ENCODE peak calls at places on chromosomes 12 and 14, in ten cellular contexts. Y is GM12878, C is GM12892, O is stomach, P is GM23338, B is breast epithelium, K is prostate gland, Q is suprapubic skin, D is HCT116, X is SK-N-SH. R is an unnamed sample.

GRCh38 chr14:75471059-75471458 is 43.2 kb downstream of the JDP2 start:
- DNase-seq in Y (no peak), C (no peak), O (peak), P (no peak), B (no peak), K (no peak), Q (peak), D (no peak), X (no peak), R (no peak)

GRCh38 chr14:83133986-83134664 is 1600.5 kb upstream of the SEL1L start:
- DNase-seq in Y (no peak), C (no peak), O (no peak), P (no peak), B (no peak), K (no peak), Q (no peak), D (no peak), X (no peak), R (no peak)

GRCh38 chr14:54908230-54908629 is 5.6 kb upstream of the GCH1 start:
- DNase-seq in Y (no peak), C (no peak), O (no peak), P (no peak), B (no peak), K (no peak), Q (no peak), D (no peak), X (no peak), R (no peak)

GRCh38 chr14:72617391-72618011 is 276.4 kb downstream of the DPF3 start:
- DNase-seq in Y (no peak), C (no peak), O (no peak), P (peak), B (peak), K (no peak), Q (no peak), D (no peak), X (no peak), R (no peak)

GRCh38 chr12:5088586-5089264 is 45.0 kb downstream of the KCNA5 start:
- DNase-seq in Y (no peak), C (no peak), O (no peak), P (no peak), B (no peak), K (no peak), Q (no peak), D (no peak), X (peak), R (no peak)

GRCh38 chr12:28650906-28651305 is 460.6 kb downstream of the CCDC91 start:
- DNase-seq in Y (no peak), C (no peak), O (no peak), P (no peak), B (no peak), K (no peak), Q (no peak), D (no peak), X (no peak), R (no peak)

GRCh38 chr12:81300454-81300853 is 222.6 kb downstream of the ACSS3 start:
- DNase-seq in Y (no peak), C (no peak), O (no peak), P (peak), B (no peak), K (no peak), Q (no peak), D (no peak), X (no peak), R (no peak)

GRCh38 chr12:6700646-6701051 is at the start of gene PIANP:
- DNase-seq in Y (no peak), C (no peak), O (peak), P (peak), B (peak), K (no peak), Q (no peak), D (no peak), X (peak), R (peak)

GRCh38 chr14:89268514-89268913 is 148.5 kb downstream of the FOXN3 start:
- DNase-seq in Y (no peak), C (no peak), O (no peak), P (no peak), B (no peak), K (no peak), Q (no peak), D (no peak), X (no peak), R (no peak)

GRCh38 chr12:5830121-5830520 is 114.9 kb downstream of the ANO2 start:
- DNase-seq in Y (no peak), C (no peak), O (no peak), P (peak), B (no peak), K (no peak), Q (no peak), D (no peak), X (no peak), R (no peak)

GRCh38 chr12:130043685-130044421 is 118.4 kb upstream of the FZD10 start:
- DNase-seq in Y (no peak), C (no peak), O (no peak), P (no peak), B (no peak), K (no peak), Q (no peak), D (no peak), X (no peak), R (no peak)

DNA sequence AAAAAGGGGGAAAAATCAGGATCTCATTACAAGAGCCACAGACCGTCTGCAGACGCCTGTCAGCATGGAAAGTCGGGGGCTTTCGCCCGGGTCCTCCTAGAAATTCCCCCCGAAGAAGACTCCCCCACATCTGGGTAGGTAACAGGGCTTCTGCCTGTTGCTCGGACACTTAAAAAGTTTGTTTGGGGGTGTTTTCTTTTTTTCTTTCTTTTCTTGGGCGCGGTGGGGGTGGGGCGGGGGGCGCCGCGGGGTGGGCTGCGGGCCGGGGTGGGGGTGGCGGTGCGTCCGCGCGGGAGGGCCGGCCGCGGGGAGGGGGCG is 356 bp downstream of the ELK3 start:
- DNase-seq in Y (no peak), C (no peak), O (no peak), P (no peak), B (no peak), K (no peak), Q (no peak), D (no peak), X (no peak), R (no peak)
- TF ChIP-seq POLR2AphosphoS5 in Y (no peak), C (no peak), O (no peak), P (no peak), B (no peak), K (no peak), Q (no peak), D (no peak), X (no peak), R (no peak)

DNA sequence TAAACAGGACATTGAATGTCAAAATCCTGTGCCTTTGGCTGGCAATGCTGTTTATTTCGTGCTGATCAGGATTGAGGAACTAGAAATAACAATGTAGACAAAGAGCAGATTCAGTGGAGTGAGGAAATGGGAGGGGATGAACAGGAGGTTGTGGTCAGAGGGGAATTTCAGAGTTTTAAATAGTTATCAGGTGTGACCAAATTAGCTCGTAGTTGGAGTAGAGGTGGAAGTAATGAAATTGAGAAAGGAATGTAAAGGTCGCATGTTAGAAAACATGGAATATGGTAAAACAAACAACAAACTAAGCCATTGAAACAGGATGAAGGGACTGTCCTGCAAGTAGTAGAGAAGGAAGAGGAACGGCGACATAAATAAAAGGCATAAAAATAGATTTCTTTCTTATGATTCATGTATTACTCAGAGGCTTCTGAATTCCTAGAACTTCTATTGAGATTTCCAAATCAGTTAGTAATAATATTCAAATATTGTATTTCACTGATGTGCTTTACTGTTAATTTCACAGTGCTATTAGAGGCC is 9.5 kb upstream of the SAV1 start:
- DNase-seq in Y (peak), C (no peak), O (no peak), P (no peak), B (peak), K (peak), Q (no peak), D (peak), X (no peak), R (no peak)
- TF ChIP-seq POLR2AphosphoS5 in Y (no peak), C (no peak), O (no peak), P (no peak), B (no peak), K (peak), Q (no peak), D (no peak), X (peak), R (no peak)

GRCh38 chr14:31026395-31027096 is 367 bp upstream of the STRN3 start:
- DNase-seq in Y (peak), C (peak), O (peak), P (peak), B (peak), K (peak), Q (peak), D (peak), X (peak), R (peak)
- TF ChIP-seq POLR2AphosphoS5 in Y (peak), C (peak), O (peak), P (peak), B (peak), K (peak), Q (peak), D (peak), X (peak), R (peak)

GRCh38 chr14:92726933-92727262 is 21.5 kb downstream of the LGMN start:
- DNase-seq in Y (no peak), C (no peak), O (no peak), P (no peak), B (no peak), K (no peak), Q (no peak), D (no peak), X (no peak), R (no peak)

GRCh38 chr14:92729632-92730358 is 18.6 kb downstream of the LGMN start:
- DNase-seq in Y (no peak), C (no peak), O (no peak), P (no peak), B (no peak), K (no peak), Q (no peak), D (no peak), X (no peak), R (no peak)

GRCh38 chr14:92731622-92732021 is 16.8 kb downstream of the LGMN start:
- DNase-seq in Y (no peak), C (no peak), O (no peak), P (no peak), B (no peak), K (no peak), Q (no peak), D (no peak), X (no peak), R (no peak)

GRCh38 chr14:92726135-92726932 is 22.1 kb downstream of the LGMN start:
- DNase-seq in Y (no peak), C (no peak), O (peak), P (no peak), B (peak), K (peak), Q (peak), D (peak), X (no peak), R (peak)

GRCh38 chr14:92728781-92729364 is 19.6 kb downstream of the LGMN start:
- DNase-seq in Y (no peak), C (no peak), O (peak), P (no peak), B (no peak), K (no peak), Q (peak), D (no peak), X (no peak), R (no peak)
- TF ChIP-seq POLR2AphosphoS5 in Y (no peak), C (no peak), O (no peak), P (no peak), B (no peak), K (no peak), Q (no peak), D (no peak), X (no peak), R (no peak)